ENCODE peak calls at places on chromosome 10, in six cellular contexts. G, X, Z, U, W and H are unnamed samples.
A peak's percentile ranks its signal among the peaks of the same experiment; 100 is the strongest.

GRCh38 chr10:55630491-55631056 is 730.5 kb downstream of the ZWINT start:
- DNase-seq in U (no peak), X (no peak), Z (peak; percentile 58), G (peak; percentile 37), W (peak; percentile 38), H (no peak)

GRCh38 chr10:79608505-79609375 is 2.0 kb upstream of the SFTPA1 start:
- DNase-seq in X (peak; percentile 24), U (peak; percentile 57), W (peak; percentile 26), Z (peak; percentile 63), G (no peak), H (peak; percentile 79)

GRCh38 chr10:84390364-84390763 is 62.0 kb downstream of the CCSER2 start:
- DNase-seq in G (no peak), X (no peak), U (no peak), W (no peak), Z (no peak), H (no peak)

GRCh38 chr10:75531571-75532031 is 100.2 kb downstream of the LRMDA start:
- DNase-seq in Z (no peak), G (peak; percentile 94), U (no peak), X (no peak), W (no peak), H (no peak)

GRCh38 chr10:102628451-102628911 is 15.8 kb upstream of the TRIM8 start:
- DNase-seq in U (no peak), X (no peak), Z (no peak), W (peak; percentile 35), G (peak; percentile 40), H (no peak)

GRCh38 chr10:19416164-19416563 is 367.6 kb downstream of the MALRD1 start:
- DNase-seq in G (no peak), X (no peak), Z (no peak), W (no peak), U (no peak), H (no peak)

GRCh38 chr10:53748319-53748718 is 975.7 kb upstream of the MBL2 start:
- DNase-seq in G (peak; percentile 30), X (no peak), W (no peak), Z (no peak), U (no peak), H (no peak)

GRCh38 chr10:10605551-10606081 is 412.1 kb upstream of the CELF2 start:
- DNase-seq in Z (no peak), G (no peak), U (no peak), W (peak; percentile 39), X (no peak), H (no peak)

GRCh38 chr10:51699145-51699474 is 285 bp downstream of the CSTF2T start:
- DNase-seq in Z (peak; percentile 73), U (no peak), G (no peak), X (no peak), W (no peak), H (no peak)

GRCh38 chr10:71790749-71791440 is 17.6 kb upstream of the VSIR start:
- DNase-seq in U (no peak), W (no peak), Z (no peak), X (no peak), G (no peak), H (peak; percentile 68)

GRCh38 chr10:100043796-100044195 is 34.0 kb upstream of the DNMBP start:
- DNase-seq in X (no peak), W (peak; percentile 10), Z (no peak), G (no peak), U (no peak), H (no peak)

GRCh38 chr10:122688293-122688989 is 11.2 kb downstream of the C10orf120 start:
- DNase-seq in Z (no peak), X (no peak), G (peak; percentile 6), W (peak; percentile 22), U (no peak), H (no peak)

GRCh38 chr10:60646966-60647796 is 131.1 kb upstream of the CDK1 start:
- DNase-seq in Z (peak; percentile 57), U (peak; percentile 66), G (peak; percentile 98), W (peak; percentile 75), X (peak; percentile 48), H (peak; percentile 63)

GRCh38 chr10:101489355-101489754 is 98.7 kb downstream of the POLL start:
- DNase-seq in W (no peak), U (peak; percentile 88), G (peak; percentile 39), Z (no peak), X (no peak), H (no peak)

GRCh38 chr10:16545126-16545736 is 23.6 kb upstream of the C1QL3 start:
- DNase-seq in Z (peak; percentile 61), G (peak; percentile 30), W (peak; percentile 43), X (peak; percentile 6), U (peak; percentile 37), H (peak; percentile 33)

GRCh38 chr10:103042129-103042528 is 124.0 kb downstream of the CNNM2 start:
- DNase-seq in G (no peak), U (no peak), X (no peak), W (no peak), Z (no peak), H (no peak)

GRCh38 chr10:132311338-132311939 is 3.7 kb upstream of the STK32C start:
- DNase-seq in Z (peak; percentile 38), W (peak; percentile 70), X (peak; percentile 67), G (no peak), U (no peak), H (no peak)

GRCh38 chr10:7755103-7755502 is 32.7 kb downstream of the KIN start:
- DNase-seq in W (no peak), U (no peak), Z (no peak), G (no peak), X (no peak), H (no peak)

DNA sequence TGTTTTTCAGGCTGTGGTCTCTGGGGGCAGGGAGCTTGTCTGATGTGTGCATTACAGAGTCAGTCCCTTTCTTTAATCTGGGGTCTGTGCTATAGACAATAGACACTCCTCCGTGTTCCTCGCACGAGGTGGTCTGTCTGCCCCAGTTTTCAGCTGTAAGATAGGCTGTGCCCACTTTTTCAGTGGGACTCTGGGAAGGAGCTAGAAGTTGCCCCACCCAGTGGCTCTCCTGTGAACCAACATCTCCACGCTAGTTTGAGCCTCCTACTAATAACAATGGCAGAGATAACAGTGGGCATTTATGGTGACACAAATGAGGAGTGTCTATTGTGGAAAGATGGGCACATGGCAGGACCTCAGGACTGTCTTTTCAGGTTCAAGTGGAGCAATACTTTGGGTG is 44.0 kb downstream of the ADRB1 start:
- DNase-seq in Z (no peak), G (no peak), X (no peak), U (no peak), W (no peak), H (peak; percentile 27)
- TF ChIP-seq CTCF in Z (no peak), G (no peak), X (no peak), U (no peak), W (no peak), H (peak; percentile 58)

GRCh38 chr10:44206127-44206818 is 178.6 kb downstream of the CXCL12 start:
- DNase-seq in W (no peak), G (no peak), U (no peak), Z (no peak), X (no peak), H (no peak)
- H2AFZ ChIP-seq in W (no peak overlapping the region), G (no peak overlapping the region), U (no peak overlapping the region), Z (peak overlapping the region; percentile 36), X (no peak overlapping the region), H (no peak overlapping the region)

DNA sequence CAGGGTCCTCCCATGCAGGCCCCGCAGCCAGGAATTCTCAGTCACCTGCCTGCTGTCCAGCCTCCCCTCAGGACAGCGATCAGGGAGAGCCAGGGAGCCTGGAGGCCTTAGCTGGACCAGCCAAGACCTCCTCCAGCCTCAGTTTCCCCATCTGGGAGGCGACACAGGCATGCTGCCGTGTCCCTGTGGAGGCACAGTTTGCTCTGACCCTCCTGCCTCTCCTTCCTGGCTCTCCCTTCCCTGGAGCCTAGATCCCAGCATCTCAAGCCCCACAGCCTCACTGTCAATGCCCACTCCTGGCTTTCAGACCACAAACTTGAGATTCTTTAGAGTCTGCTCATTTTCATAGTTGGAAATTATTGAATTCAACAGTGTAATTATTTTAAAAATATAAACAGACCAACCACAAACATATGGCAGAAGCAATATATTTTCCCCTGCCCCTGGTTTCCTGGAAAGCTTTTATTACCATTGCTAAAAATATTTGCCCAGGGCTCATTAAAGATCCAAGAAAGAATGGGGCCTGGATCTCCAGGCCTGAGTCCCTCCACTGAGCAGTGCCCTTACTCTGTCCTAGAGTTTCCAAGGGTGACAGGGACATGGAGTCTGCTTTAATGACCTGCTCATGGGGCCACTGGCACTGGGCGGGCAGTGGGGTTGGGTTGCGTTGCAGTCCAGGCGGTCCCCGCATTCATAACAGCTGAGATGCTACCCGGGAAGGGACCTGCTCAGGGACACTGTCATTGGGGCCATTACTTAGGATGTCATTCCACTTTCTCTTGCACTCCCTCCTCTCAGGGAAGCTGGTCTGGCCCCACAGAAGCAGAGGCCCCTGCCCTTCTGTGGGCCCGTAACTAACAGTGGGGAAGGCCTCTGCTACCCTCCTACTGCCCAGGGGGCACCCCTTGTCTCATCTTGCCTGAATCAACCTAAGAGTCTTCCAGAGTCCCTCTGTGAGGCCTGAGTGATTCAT is 81.6 kb upstream of the CHST15 start:
- DNase-seq in X (no peak), U (no peak), W (no peak), Z (no peak), G (no peak), H (no peak)
- TF ChIP-seq EZH2phosphoT487 in X (no peak), U (no peak), W (no peak), Z (no peak), G (no peak), H (no peak)

DNA sequence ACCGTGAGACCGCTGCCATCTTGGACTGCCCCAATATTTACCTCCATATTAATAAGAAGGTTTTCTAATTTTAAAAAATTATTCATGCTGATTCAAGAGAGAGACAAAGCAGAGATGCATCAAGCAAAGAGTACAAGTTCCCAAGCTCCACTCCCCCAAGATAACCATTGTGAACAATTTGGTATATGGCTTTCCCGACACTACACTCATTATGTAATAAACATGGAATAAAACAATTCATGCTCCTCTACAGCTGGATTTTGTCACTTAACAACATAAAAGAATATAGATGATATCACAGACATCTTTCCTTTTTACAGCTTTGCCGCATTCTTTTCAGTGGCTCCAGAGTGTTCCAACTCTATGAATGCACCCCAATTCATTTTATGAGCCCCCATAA is 307.6 kb downstream of the FGFR2 start:
- DNase-seq in W (no peak), X (no peak), U (no peak), G (no peak), Z (no peak), H (no peak)
- TF ChIP-seq CTCF in W (no peak), X (no peak), U (no peak), G (no peak), Z (no peak), H (no peak)

DNA sequence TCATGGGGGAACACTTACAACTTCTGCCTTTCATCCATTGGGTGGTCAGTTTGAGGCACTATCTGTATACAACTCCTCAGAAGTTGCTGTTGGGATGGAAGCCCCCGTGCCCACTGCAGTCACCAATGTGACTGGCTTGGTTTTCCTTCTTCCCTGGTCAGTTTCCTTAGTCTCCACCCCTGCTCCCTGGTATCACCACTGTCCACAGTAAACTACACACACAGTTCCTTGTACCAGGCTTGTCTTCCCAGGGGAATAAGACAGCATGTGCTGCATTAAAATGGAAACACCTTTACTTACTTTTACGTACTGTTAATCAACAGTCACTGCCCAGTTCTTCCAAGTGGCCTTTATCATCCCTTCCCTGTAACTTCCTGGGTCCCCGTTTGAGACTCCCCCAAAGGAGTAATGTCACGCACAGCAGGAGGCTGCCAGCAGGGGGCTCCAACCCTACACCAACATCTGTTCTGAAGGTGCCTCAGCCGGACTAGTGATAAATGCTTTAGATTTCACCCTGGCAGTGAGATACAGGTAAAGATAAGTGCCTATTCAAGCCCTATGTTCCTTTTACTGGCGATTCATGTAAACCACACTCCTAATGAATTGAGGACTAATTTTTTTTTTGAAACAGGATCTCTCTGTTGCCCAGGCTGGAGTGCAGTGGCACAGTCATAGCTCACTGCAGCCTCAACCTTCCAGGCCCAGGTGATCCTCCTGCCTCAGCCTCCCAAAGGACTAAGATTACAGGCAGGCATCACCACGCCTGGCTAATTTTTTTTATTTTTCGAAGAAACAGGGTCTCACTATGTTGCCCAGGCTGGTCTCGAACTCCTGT is 45.3 kb upstream of the PIK3AP1 start:
- DNase-seq in U (peak; percentile 65), Z (peak; percentile 52), G (peak; percentile 66), W (peak; percentile 83), X (peak; percentile 37), H (peak; percentile 90)
- H2AFZ ChIP-seq in U (no peak overlapping the region), Z (peak overlapping the region; percentile 26), G (no peak overlapping the region), W (no peak overlapping the region), X (peak overlapping the region; percentile 24), H (peak overlapping the region; percentile 89)